ENCODE peak calls at places on chromosomes 11 and 22, in seven cellular contexts. G is H54, Y is heart left ventricle, U is IMR-90, K is tibial nerve, A is Peyer's patch, B is breast epithelium. C is an unnamed sample.

GRCh38 chr11:34124885-34125668 is 19.6 kb downstream of the NAT10 start:
- DNase-seq in G (no peak), Y (no peak), B (no peak), U (no peak), K (no peak), A (no peak), C (no peak)

GRCh38 chr22:38415561-38416321 is 39.3 kb downstream of the KCNJ4 start:
- DNase-seq in K (no peak), Y (peak), B (peak), G (no peak), U (no peak), A (peak), C (no peak)

GRCh38 chr22:20118572-20119020 is 1.6 kb upstream of the TRMT2A start:
- DNase-seq in B (no peak), K (no peak), Y (no peak), A (no peak), U (no peak), G (no peak), C (no peak)

GRCh38 chr11:2868604-2869526 is 16.7 kb downstream of the CDKN1C start:
- DNase-seq in G (no peak), K (no peak), B (no peak), Y (no peak), U (no peak), A (no peak), C (no peak)

GRCh38 chr11:69702239-69702668 is 1.6 kb downstream of the FGF19 start:
- DNase-seq in U (no peak), A (no peak), Y (no peak), B (no peak), K (no peak), G (no peak), C (no peak)

GRCh38 chr22:23113067-23113846 is 28.5 kb downstream of the RSPH14 start:
- DNase-seq in Y (no peak), U (peak), A (no peak), K (no peak), B (no peak), G (no peak), C (no peak)

GRCh38 chr11:134533511-134533910 is 121.5 kb upstream of the B3GAT1 start:
- DNase-seq in G (no peak), B (no peak), K (no peak), Y (peak), U (no peak), A (peak), C (no peak)

GRCh38 chr11:130671801-130672700 is 223.6 kb downstream of the ADAMTS15 start:
- DNase-seq in Y (peak), K (peak), U (peak), B (peak), G (peak), A (peak), C (peak)

GRCh38 chr11:95228081-95228859 is 2.7 kb downstream of the SESN3 start:
- DNase-seq in G (no peak), A (no peak), U (no peak), K (no peak), B (no peak), Y (no peak), C (no peak)

GRCh38 chr22:32950366-32950765 is 107.8 kb downstream of the SYN3 start:
- DNase-seq in B (no peak), Y (no peak), U (no peak), G (no peak), K (no peak), A (no peak), C (no peak)

GRCh38 chr11:113242060-113242459 is 72.3 kb upstream of the TTC12 start:
- DNase-seq in G (no peak), B (no peak), A (no peak), Y (no peak), K (no peak), U (no peak), C (no peak)

GRCh38 chr11:88310246-88310645 is 27.3 kb downstream of the CTSC start:
- DNase-seq in G (no peak), Y (no peak), U (peak), K (no peak), A (no peak), B (no peak), C (no peak)

GRCh38 chr11:76365038-76365679 is 15.8 kb downstream of the THAP12 start:
- DNase-seq in U (no peak), Y (no peak), A (no peak), B (no peak), K (no peak), G (no peak), C (peak)

GRCh38 chr11:1750481-1750839 is at the start of gene IFITM10:
- DNase-seq in B (no peak), G (peak), A (peak), U (no peak), K (no peak), Y (no peak), C (no peak)

GRCh38 chr11:22169833-22170232 is 23.1 kb upstream of the ANO5 start:
- DNase-seq in B (no peak), K (no peak), U (peak), A (no peak), Y (no peak), G (no peak), C (no peak)

GRCh38 chr22:42549329-42550060 is 4.3 kb upstream of the SERHL2 start:
- DNase-seq in U (no peak), Y (no peak), G (no peak), K (no peak), B (no peak), A (no peak), C (no peak)

GRCh38 chr11:107691003-107691402 is 20.9 kb downstream of the SLN start:
- DNase-seq in Y (no peak), B (no peak), U (peak), A (no peak), G (no peak), K (no peak), C (no peak)

GRCh38 chr11:15947681-15948648 is 408.4 kb downstream of the SOX6 start:
- DNase-seq in Y (no peak), G (no peak), K (no peak), A (no peak), U (no peak), B (no peak), C (peak)

GRCh38 chr11:63501236-63501635 is 4.6 kb upstream of the LGALS12 start:
- DNase-seq in B (no peak), K (no peak), G (no peak), U (no peak), A (no peak), Y (no peak), C (no peak)

GRCh38 chr11:116578971-116579687 is 193.7 kb downstream of the BUD13 start:
- DNase-seq in Y (peak), A (no peak), K (peak), G (no peak), U (no peak), B (no peak), C (no peak)

GRCh38 chr11:95081412-95081811 is 8.2 kb upstream of the ENDOD1 start:
- DNase-seq in G (no peak), A (no peak), U (no peak), K (peak), B (no peak), Y (peak), C (no peak)

GRCh38 chr22:38069372-38070249 is 12.4 kb downstream of the PICK1 start:
- DNase-seq in U (peak), G (no peak), A (no peak), B (no peak), Y (peak), K (no peak), C (no peak)

GRCh38 chr22:32044913-32045312 is 1.9 kb downstream of the SLC5A1 start:
- DNase-seq in Y (no peak), B (no peak), U (no peak), G (no peak), K (peak), A (peak), C (peak)

GRCh38 chr11:63668396-63668795 is 2.8 kb downstream of the ATL3 start:
- DNase-seq in Y (no peak), U (no peak), B (no peak), A (no peak), K (no peak), G (no peak), C (no peak)

GRCh38 chr11:8222820-8223512 is 40.7 kb downstream of the LMO1 start:
- DNase-seq in B (no peak), G (no peak), Y (no peak), U (no peak), A (no peak), K (no peak), C (no peak)
- TF ChIP-seq POLR2A in B (no peak), G (no peak), Y (no peak), U (no peak), A (no peak), K (no peak), C (no peak)

DNA sequence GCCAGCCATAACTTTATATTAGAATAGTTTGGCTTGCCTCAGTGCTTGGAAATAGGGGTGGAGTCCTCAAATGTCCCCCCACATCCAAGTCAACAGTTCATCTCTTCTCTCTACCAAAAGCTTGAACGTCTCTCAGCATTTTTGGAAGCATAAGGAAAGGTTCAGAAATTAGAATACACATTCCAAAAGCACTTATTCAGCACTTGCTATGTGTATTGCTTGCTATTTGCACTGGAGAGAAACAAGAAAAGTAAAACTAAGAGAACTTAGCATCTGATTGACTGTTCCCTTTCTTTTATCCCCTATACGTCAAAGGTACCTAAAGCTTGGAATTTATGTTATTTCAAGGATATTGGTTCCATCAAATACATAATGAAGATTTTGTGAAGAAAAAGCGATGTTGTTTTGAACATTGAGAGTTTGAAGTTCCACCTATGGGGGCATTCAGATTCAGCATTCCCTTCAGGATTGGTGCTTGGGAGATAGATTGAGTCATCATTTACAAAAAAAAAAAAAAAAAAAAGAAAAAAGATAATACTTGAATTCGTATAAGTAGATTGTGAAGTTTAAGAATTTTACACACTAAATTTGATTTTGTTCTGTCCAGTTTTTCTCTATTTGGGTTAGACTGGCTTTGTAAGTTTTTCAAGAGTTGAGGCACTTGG is 1.3 kb downstream of the TBRG1 start:
- DNase-seq in K (no peak), U (peak), G (no peak), B (no peak), A (no peak), Y (no peak), C (no peak)
- TF ChIP-seq POLR2A in K (no peak), U (no peak), G (no peak), B (no peak), A (no peak), Y (no peak), C (no peak)

GRCh38 chr11:18383388-18384156 is 10.8 kb upstream of the LDHA start:
- DNase-seq in A (peak), K (peak), Y (peak), B (peak), U (peak), G (peak), C (peak)

GRCh38 chr11:18390088-18390487 is 4.3 kb upstream of the LDHA start:
- DNase-seq in U (no peak), B (no peak), K (no peak), A (no peak), Y (no peak), G (no peak), C (no peak)

GRCh38 chr11:18379201-18379600 is 15.2 kb upstream of the LDHA start:
- DNase-seq in K (no peak), B (no peak), U (no peak), G (no peak), A (no peak), Y (no peak), C (peak)

DNA sequence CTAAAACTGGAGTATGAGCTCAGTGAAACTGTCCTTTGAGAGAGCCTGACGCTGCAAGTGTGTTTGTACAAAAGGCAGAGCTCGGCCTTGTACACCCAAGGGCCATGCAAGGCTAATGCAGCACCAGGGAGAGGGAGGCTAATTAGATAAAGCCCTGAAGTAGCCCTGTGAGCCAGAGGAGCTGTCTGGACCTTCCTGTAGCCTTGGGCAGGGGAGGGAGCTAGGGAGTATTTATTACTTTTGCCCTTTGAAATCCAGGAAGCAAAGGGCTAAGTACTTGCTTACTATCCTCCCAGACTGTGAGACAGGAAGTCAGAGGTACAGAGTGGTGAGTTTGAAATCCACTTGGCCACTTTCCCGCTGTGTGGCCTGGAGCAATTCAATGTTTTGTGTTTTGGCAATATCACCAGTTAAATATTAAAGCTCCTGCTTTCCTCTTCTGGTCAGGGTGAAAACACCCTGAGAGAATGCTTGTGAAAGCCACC is 10.2 kb upstream of the LDHA start:
- DNase-seq in Y (peak), U (peak), A (peak), G (peak), B (peak), K (peak), C (peak)
- TF ChIP-seq POLR2A in Y (no peak), U (no peak), A (peak), G (no peak), B (no peak), K (no peak), C (peak)

DNA sequence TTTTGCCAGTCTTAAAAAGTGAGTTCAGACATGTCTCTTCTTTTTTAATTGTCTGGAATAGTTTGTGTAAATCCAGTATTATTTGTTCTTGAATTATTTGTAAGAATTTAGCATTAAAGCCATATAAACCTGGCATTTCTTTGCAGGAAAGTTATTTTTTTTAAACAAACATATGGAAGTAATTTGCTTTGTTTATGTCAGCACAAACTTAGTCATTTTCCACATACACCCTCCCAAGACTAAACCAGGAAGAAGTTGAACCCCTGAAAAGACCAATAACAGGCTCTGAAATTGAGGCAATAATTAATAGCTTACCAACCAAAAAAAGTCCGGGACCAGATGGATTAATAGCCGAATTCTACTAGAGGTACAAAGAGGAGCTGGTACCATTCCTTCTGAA is 9.1 kb upstream of the CCDC81 start:
- DNase-seq in Y (no peak), K (no peak), U (peak), B (no peak), A (no peak), G (no peak), C (no peak)
- TF ChIP-seq POLR2A in Y (no peak), K (no peak), U (no peak), B (no peak), A (no peak), G (no peak), C (no peak)

C was measured in body of pancreas.